ENCODE peak calls at places on chromosomes 4 and X, in seven cellular contexts. One of them, this sample, is unnamed.

GRCh38 chrX:106897259-106897658 is 5.9 kb downstream of the RIPPLY1 start:
- DNase-seq in stomach: no peak
- DNase-seq in uterus: no peak
- DNase-seq in tibial nerve: no peak
- DNase-seq in A549: peak; percentile 54
- DNase-seq in transverse colon: no peak
- DNase-seq in spleen: no peak
- DNase-seq in this sample: no peak

GRCh38 chrX:106959897-106960296 is 39.7 kb downstream of the CLDN2 start:
- DNase-seq in stomach: no peak
- DNase-seq in uterus: no peak
- DNase-seq in tibial nerve: no peak
- DNase-seq in A549: peak; percentile 62
- DNase-seq in transverse colon: no peak
- DNase-seq in spleen: no peak
- DNase-seq in this sample: no peak

GRCh38 chr4:176256921-176257320 is 12.1 kb downstream of the ASB5 start:
- DNase-seq in stomach: no peak
- DNase-seq in uterus: no peak
- DNase-seq in tibial nerve: no peak
- DNase-seq in A549: no peak
- DNase-seq in transverse colon: no peak
- DNase-seq in spleen: no peak
- DNase-seq in this sample: no peak

GRCh38 chr4:173524218-173525117 is 5.6 kb downstream of the HAND2 start:
- DNase-seq in stomach: no peak
- DNase-seq in uterus: no peak
- DNase-seq in tibial nerve: no peak
- DNase-seq in A549: no peak
- DNase-seq in transverse colon: no peak
- DNase-seq in spleen: no peak
- DNase-seq in this sample: no peak

GRCh38 chr4:11175374-11175773 is 253.3 kb downstream of the HS3ST1 start:
- DNase-seq in stomach: no peak
- DNase-seq in uterus: no peak
- DNase-seq in tibial nerve: no peak
- DNase-seq in A549: no peak
- DNase-seq in transverse colon: no peak
- DNase-seq in spleen: no peak
- DNase-seq in this sample: no peak

GRCh38 chr4:109826719-109827118 is 1.1 kb upstream of the RRH start:
- DNase-seq in stomach: no peak
- DNase-seq in uterus: no peak
- DNase-seq in tibial nerve: no peak
- DNase-seq in A549: no peak
- DNase-seq in transverse colon: no peak
- DNase-seq in spleen: no peak
- DNase-seq in this sample: no peak

GRCh38 chr4:67746797-67747495 is 7.2 kb downstream of the GNRHR start:
- DNase-seq in stomach: no peak
- DNase-seq in uterus: no peak
- DNase-seq in tibial nerve: no peak
- DNase-seq in A549: peak; percentile 23
- DNase-seq in transverse colon: no peak
- DNase-seq in spleen: no peak
- DNase-seq in this sample: no peak

GRCh38 chr4:173527103-173527876 is 2.7 kb downstream of the HAND2 start:
- DNase-seq in stomach: no peak
- DNase-seq in uterus: no peak
- DNase-seq in tibial nerve: no peak
- DNase-seq in A549: no peak
- DNase-seq in transverse colon: no peak
- DNase-seq in spleen: no peak
- DNase-seq in this sample: no peak

GRCh38 chr4:143076723-143077122 is 108.0 kb upstream of the USP38 start:
- DNase-seq in stomach: no peak
- DNase-seq in uterus: no peak
- DNase-seq in tibial nerve: no peak
- DNase-seq in A549: no peak
- DNase-seq in transverse colon: peak; percentile 19
- DNase-seq in spleen: no peak
- DNase-seq in this sample: no peak

GRCh38 chr4:54226399-54227260 is 2.5 kb upstream of the PDGFRA start:
- DNase-seq in stomach: no peak
- DNase-seq in uterus: peak; percentile 82
- DNase-seq in tibial nerve: peak; percentile 66
- DNase-seq in A549: no peak
- DNase-seq in transverse colon: peak; percentile 50
- DNase-seq in spleen: peak; percentile 80
- DNase-seq in this sample: no peak

GRCh38 chr4:54227261-54228063 is 1.6 kb upstream of the PDGFRA start:
- DNase-seq in stomach: no peak
- DNase-seq in uterus: no peak
- DNase-seq in tibial nerve: no peak
- DNase-seq in A549: peak; percentile 44
- DNase-seq in transverse colon: no peak
- DNase-seq in spleen: no peak
- DNase-seq in this sample: no peak

GRCh38 chr4:54228563-54229501 is at the start of gene PDGFRA:
- DNase-seq in stomach: no peak
- DNase-seq in uterus: peak; percentile 85
- DNase-seq in tibial nerve: peak; percentile 70
- DNase-seq in A549: no peak
- DNase-seq in transverse colon: peak; percentile 42
- DNase-seq in spleen: no peak
- DNase-seq in this sample: no peak

GRCh38 chr4:54229631-54230478 is 762 bp downstream of the PDGFRA start:
- DNase-seq in stomach: no peak
- DNase-seq in uterus: no peak
- DNase-seq in tibial nerve: no peak
- DNase-seq in A549: no peak
- DNase-seq in transverse colon: no peak
- DNase-seq in spleen: no peak
- DNase-seq in this sample: no peak

GRCh38 chr4:54228064-54228527 is 997 bp upstream of the PDGFRA start:
- DNase-seq in stomach: peak; percentile 59
- DNase-seq in uterus: peak; percentile 75
- DNase-seq in tibial nerve: peak; percentile 68
- DNase-seq in A549: peak; percentile 55
- DNase-seq in transverse colon: peak; percentile 68
- DNase-seq in spleen: peak; percentile 82
- DNase-seq in this sample: no peak
- TF ChIP-seq POLR2A in stomach: no peak
- TF ChIP-seq POLR2A in uterus: no peak
- TF ChIP-seq POLR2A in tibial nerve: no peak
- TF ChIP-seq POLR2A in A549: no peak
- TF ChIP-seq POLR2A in transverse colon: no peak
- TF ChIP-seq POLR2A in spleen: no peak
- TF ChIP-seq POLR2A in this sample: no peak

GRCh38 chr4:13484749-13485345 is 707 bp upstream of the RAB28 start:
- DNase-seq in stomach: no peak
- DNase-seq in uterus: no peak
- DNase-seq in tibial nerve: no peak
- DNase-seq in A549: peak; percentile 21
- DNase-seq in transverse colon: peak; percentile 11
- DNase-seq in spleen: no peak
- DNase-seq in this sample: no peak

GRCh38 chr4:13478707-13479106 is 5.4 kb downstream of the RAB28 start:
- DNase-seq in stomach: no peak
- DNase-seq in uterus: no peak
- DNase-seq in tibial nerve: no peak
- DNase-seq in A549: no peak
- DNase-seq in transverse colon: no peak
- DNase-seq in spleen: no peak
- DNase-seq in this sample: no peak

GRCh38 chr4:13483142-13484044 is 747 bp downstream of the RAB28 start:
- DNase-seq in stomach: peak; percentile 39
- DNase-seq in uterus: peak; percentile 47
- DNase-seq in tibial nerve: no peak
- DNase-seq in A549: peak; percentile 41
- DNase-seq in transverse colon: peak; percentile 36
- DNase-seq in spleen: no peak
- DNase-seq in this sample: no peak

GRCh38 chr4:13481569-13481968 is 2.6 kb downstream of the RAB28 start:
- DNase-seq in stomach: no peak
- DNase-seq in uterus: no peak
- DNase-seq in tibial nerve: no peak
- DNase-seq in A549: peak; percentile 1
- DNase-seq in transverse colon: no peak
- DNase-seq in spleen: no peak
- DNase-seq in this sample: no peak

DNA sequence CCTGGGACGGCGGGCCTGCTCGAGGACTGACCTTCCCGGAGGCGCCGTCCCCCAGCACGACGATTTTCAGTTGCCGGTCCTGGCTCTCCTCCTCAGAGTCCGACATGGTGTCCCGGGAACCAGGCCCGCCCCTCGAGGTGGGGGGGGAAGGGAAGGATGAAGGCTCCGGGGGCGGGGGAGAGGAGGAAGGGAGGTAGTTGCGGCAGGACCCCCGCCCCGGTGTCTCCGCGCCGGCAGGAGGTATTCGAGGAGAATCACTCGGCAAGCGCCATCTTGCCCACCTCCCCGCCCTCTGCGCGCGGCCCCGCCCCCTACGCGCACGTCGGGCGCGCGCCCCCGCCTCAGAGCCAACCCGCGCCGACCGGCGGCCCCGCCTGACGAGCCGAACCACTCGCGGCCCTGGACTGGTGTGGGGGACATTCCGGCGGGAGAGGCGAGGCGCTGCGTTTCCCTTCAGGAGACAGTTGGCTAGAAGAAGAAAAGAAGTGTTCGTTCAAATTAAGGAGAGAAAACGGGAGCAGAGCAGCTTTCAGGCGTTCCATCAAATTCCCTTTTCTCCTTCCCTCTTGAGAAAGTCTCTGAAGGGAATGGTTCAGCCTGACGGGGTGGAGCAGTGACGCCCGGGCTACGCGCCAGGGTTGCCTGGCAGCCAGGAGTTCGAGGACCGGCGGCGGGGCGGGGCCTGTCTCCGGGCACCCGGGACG is at the start of gene RAB28:
- DNase-seq in stomach: peak; percentile 96
- DNase-seq in uterus: peak; percentile 94
- DNase-seq in tibial nerve: peak; percentile 91
- DNase-seq in A549: peak; percentile 91
- DNase-seq in transverse colon: peak; percentile 96
- DNase-seq in spleen: peak; percentile 99
- DNase-seq in this sample: peak; percentile 68
- TF ChIP-seq POLR2A in stomach: no peak
- TF ChIP-seq POLR2A in uterus: peak; percentile 34
- TF ChIP-seq POLR2A in tibial nerve: peak; percentile 78
- TF ChIP-seq POLR2A in A549: peak; percentile 67
- TF ChIP-seq POLR2A in transverse colon: peak; percentile 71
- TF ChIP-seq POLR2A in spleen: no peak
- TF ChIP-seq POLR2A in this sample: peak; percentile 60

GRCh38 chrX:69165116-69165651 is at the start of gene PJA1:
- DNase-seq in stomach: peak; percentile 69
- DNase-seq in uterus: peak; percentile 73
- DNase-seq in tibial nerve: peak; percentile 64
- DNase-seq in A549: peak; percentile 54
- DNase-seq in transverse colon: peak; percentile 73
- DNase-seq in spleen: peak; percentile 92
- DNase-seq in this sample: peak; percentile 45
- TF ChIP-seq POLR2A in stomach: no peak
- TF ChIP-seq POLR2A in uterus: peak; percentile 56
- TF ChIP-seq POLR2A in tibial nerve: peak; percentile 79
- TF ChIP-seq POLR2A in A549: peak; percentile 46
- TF ChIP-seq POLR2A in transverse colon: peak; percentile 33
- TF ChIP-seq POLR2A in spleen: no peak
- TF ChIP-seq POLR2A in this sample: no peak

DNA sequence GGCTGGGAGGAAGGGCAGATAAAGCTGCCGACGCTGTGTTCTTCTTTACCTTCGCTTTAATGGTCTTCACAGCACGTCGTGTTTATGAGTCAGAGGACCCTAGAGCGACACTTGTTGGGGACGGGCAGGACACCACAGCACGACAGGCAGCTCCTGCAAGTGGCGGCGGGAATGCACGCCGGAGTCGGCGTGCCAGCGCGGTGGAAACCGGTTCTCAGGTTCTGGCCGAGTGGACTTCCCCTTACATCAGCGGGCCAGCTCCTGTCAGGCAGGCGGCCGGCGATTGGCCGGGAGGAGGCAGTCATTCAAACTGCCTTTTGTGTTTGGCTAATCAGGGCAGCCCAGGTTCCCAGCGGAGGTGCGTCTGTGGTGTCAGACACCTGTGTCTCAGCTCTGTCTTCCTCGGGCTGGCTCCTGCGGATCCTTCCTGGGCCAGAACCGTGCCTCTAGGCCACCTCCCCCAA is 150.9 kb downstream of the SHROOM3 start:
- DNase-seq in stomach: peak; percentile 95
- DNase-seq in uterus: peak; percentile 29
- DNase-seq in tibial nerve: no peak
- DNase-seq in A549: peak; percentile 65
- DNase-seq in transverse colon: peak; percentile 94
- DNase-seq in spleen: peak; percentile 81
- DNase-seq in this sample: peak; percentile 36
- TF ChIP-seq POLR2A in stomach: no peak
- TF ChIP-seq POLR2A in uterus: no peak
- TF ChIP-seq POLR2A in tibial nerve: no peak
- TF ChIP-seq POLR2A in A549: no peak
- TF ChIP-seq POLR2A in transverse colon: peak; percentile 97
- TF ChIP-seq POLR2A in spleen: no peak
- TF ChIP-seq POLR2A in this sample: no peak

This sample was measured in GM12892.